ENCODE peak calls at places on chromosome 3, in ten cellular contexts. T is A549, D is HepG2, E is upper lobe of left lung, H is sigmoid colon, P is ovary, C is K562, A is tibial nerve, W is suprapubic skin, Y is SK-N-SH. O is an unnamed sample.

GRCh38 chr3:132464066-132464465 is 46.8 kb downstream of the DNAJC13 start:
- DNase-seq in Y (no peak), A (no peak), C (no peak), P (no peak), D (no peak), H (no peak), W (no peak), E (no peak), T (no peak), O (no peak)

GRCh38 chr3:41198526-41198925 is 779 bp upstream of the CTNNB1 start:
- DNase-seq in Y (no peak), C (no peak), D (peak), H (peak), W (peak), P (peak), T (no peak), E (peak), A (peak), O (peak)

GRCh38 chr3:186841637-186842036 is 873 bp upstream of the ADIPOQ start:
- DNase-seq in C (no peak), D (no peak), P (no peak), T (no peak), W (no peak), H (no peak), Y (no peak), A (no peak), E (no peak), O (no peak)

GRCh38 chr3:150917941-150918340 is 12.7 kb upstream of the MINDY4B start:
- DNase-seq in W (no peak), C (no peak), Y (no peak), H (no peak), T (no peak), D (no peak), A (no peak), P (no peak), E (no peak), O (no peak)

GRCh38 chr3:72628065-72628464 is 220.2 kb downstream of the SHQ1 start:
- DNase-seq in D (no peak), T (no peak), H (no peak), C (no peak), P (no peak), E (peak), W (no peak), Y (no peak), A (no peak), O (no peak)

GRCh38 chr3:121718205-121718846 is 31.2 kb downstream of the GOLGB1 start:
- DNase-seq in H (no peak), Y (no peak), T (no peak), E (no peak), C (no peak), P (no peak), A (no peak), D (no peak), W (no peak), O (no peak)

GRCh38 chr3:5423523-5423922 is 236.0 kb downstream of the EDEM1 start:
- DNase-seq in T (no peak), P (no peak), H (no peak), W (no peak), D (no peak), Y (no peak), E (no peak), C (no peak), A (peak), O (no peak)

GRCh38 chr3:156711113-156711512 is 36.7 kb downstream of the TIPARP start:
- DNase-seq in C (no peak), Y (no peak), E (no peak), P (no peak), D (no peak), A (no peak), T (no peak), H (no peak), W (no peak), O (no peak)

GRCh38 chr3:155424041-155424605 is 130.6 kb upstream of the STRIT1 start:
- DNase-seq in A (no peak), T (no peak), C (no peak), P (no peak), W (no peak), E (no peak), Y (no peak), H (no peak), D (no peak), O (no peak)

GRCh38 chr3:123656691-123657090 is 71.8 kb upstream of the HACD2 start:
- DNase-seq in D (no peak), E (no peak), W (no peak), Y (no peak), T (no peak), C (peak), P (no peak), A (no peak), H (no peak), O (no peak)

GRCh38 chr3:125628212-125628611 is 32.9 kb upstream of the OSBPL11 start:
- DNase-seq in A (no peak), P (no peak), W (no peak), D (no peak), E (no peak), H (no peak), Y (no peak), C (no peak), T (no peak), O (no peak)

GRCh38 chr3:125622381-125622788 is 27.1 kb upstream of the OSBPL11 start:
- DNase-seq in E (peak), C (no peak), A (no peak), T (no peak), Y (no peak), W (no peak), D (no peak), P (no peak), H (peak), O (no peak)

GRCh38 chr3:125618851-125619250 is 23.6 kb upstream of the OSBPL11 start:
- DNase-seq in H (no peak), A (no peak), W (no peak), T (no peak), D (no peak), Y (no peak), C (no peak), P (no peak), E (no peak), O (no peak)

GRCh38 chr3:125624341-125624740 is 29.0 kb upstream of the OSBPL11 start:
- DNase-seq in Y (no peak), E (no peak), P (no peak), H (no peak), A (no peak), W (no peak), T (no peak), D (no peak), C (no peak), O (no peak)
- H3K27ac ChIP-seq in Y (no peak), E (peak), P (no peak), H (peak), A (no peak), W (no peak), T (no peak), D (no peak), C (no peak), O (no peak)

GRCh38 chr3:59422312-59422711 is 372.5 kb upstream of the CFAP20DC start:
- DNase-seq in W (no peak), P (no peak), D (no peak), A (no peak), H (no peak), E (no peak), C (no peak), T (no peak), Y (no peak), O (no peak)
- TF ChIP-seq EP300 in W (no peak), P (no peak), D (no peak), A (no peak), H (no peak), E (no peak), C (no peak), T (no peak), Y (no peak), O (no peak)

DNA sequence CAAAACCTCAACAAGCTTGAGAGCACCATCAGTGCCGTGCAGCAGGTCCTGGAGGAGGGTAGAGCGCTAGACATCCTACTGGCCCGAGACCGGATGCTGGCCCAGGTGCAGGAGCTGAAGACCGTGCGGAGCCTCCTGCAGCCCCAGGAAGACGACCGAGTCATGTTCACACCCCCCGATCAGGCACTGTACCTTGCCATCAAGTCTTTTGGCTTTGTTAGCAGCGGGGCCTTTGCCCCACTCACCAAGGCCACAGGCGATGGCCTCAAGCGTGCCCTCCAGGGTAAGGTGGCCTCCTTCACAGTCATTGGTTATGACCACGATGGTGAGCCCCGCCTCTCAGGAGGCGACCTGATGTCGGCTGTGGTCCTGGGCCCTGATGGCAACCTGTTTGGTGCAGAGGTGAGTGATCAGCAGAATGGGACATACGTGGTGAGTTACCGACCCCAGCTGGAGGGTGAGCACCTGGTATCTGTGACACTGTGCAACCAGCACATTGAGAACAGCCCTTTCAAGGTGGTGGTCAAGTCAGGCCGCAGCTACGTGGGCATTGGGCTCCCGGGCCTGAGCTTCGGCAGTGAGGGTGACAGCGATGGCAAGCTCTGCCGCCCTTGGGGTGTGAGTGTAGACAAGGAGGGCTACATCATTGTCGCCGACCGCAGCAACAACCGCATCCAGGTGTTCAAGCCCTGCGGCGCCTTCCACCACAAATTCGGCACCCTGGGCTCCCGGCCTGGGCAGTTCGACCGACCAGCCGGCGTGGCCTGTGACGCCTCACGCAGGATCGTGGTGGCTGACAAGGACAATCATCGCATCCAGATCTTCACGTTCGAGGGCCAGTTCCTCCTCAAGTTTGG is 60.8 kb upstream of the CCR4 start:
- DNase-seq in D (no peak), P (no peak), Y (no peak), E (no peak), W (no peak), C (no peak), H (no peak), T (no peak), A (no peak), O (no peak)
- H3K4me3 ChIP-seq in D (no peak), P (no peak), Y (no peak), E (no peak), W (no peak), C (no peak), H (no peak), T (no peak), A (no peak), O (no peak)

DNA sequence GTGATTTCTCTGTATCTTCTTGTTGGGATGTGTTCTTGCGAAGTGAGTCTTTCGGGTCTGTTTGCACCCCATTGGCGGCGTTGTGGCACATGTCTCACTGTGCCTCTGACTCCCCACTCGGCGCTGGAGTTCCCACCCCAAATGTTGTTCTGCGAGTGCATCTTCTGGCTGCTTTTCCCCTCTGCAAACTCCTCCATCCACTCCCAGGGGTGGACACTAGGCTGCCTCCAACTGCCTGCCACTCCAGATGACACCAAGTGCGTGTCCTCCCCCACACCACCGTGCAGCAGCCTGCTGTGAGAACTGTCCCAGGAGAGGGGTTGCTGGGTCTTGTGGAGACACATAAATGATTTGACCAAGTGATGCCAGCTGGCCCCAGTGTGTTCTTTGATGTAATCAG is 17.6 kb downstream of the EFCC1 start:
- DNase-seq in A (no peak), D (no peak), T (no peak), Y (no peak), P (no peak), C (no peak), H (no peak), E (no peak), W (no peak), O (no peak)
- H3K27ac ChIP-seq in A (no peak), D (no peak), T (no peak), Y (no peak), P (no peak), C (no peak), H (no peak), E (peak), W (no peak), O (peak)

DNA sequence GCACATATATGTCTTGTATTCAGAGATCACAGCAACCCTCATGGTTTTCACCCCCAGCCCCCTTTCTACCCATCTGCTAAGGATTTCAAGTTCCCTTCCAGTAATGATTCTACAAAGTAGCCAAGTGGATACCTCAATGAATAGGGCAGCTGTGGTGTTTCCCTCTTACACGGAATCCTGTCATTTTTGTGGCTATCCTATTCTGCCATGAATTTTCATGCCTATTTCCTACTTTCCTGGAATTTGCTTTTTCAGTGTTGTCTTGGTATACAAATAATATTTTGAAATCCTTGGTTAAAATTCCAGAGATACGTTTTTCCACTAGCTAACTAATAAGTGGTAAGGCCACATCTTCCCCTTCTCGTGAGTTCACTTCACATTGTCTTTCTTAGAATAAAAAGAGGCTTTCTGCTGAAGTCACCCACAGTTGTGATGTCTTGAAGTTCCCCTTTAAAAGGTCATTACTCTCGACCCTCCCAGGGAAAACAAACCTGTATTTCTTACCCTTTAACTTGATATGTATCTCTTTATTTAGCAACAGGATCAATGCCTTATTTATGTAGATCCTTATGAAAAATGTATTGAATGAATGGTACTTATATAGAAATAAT is 7.5 kb downstream of the ADPRH start:
- DNase-seq in H (no peak), A (no peak), E (no peak), P (no peak), C (no peak), D (no peak), W (no peak), Y (no peak), T (no peak), O (no peak)
- TF ChIP-seq EP300 in H (no peak), A (no peak), E (no peak), P (no peak), C (no peak), D (no peak), W (no peak), Y (no peak), T (no peak), O (no peak)

GRCh38 chr3:184015381-184016019 is 2.2 kb downstream of the ABCC5 start:
- DNase-seq in A (no peak), T (no peak), D (no peak), H (no peak), E (no peak), C (no peak), W (no peak), P (no peak), Y (peak), O (peak)
- H3K4me3 ChIP-seq in A (no peak), T (no peak), D (no peak), H (no peak), E (no peak), C (peak), W (no peak), P (no peak), Y (peak), O (peak)

GRCh38 chr3:124833710-124834332 is 53.3 kb downstream of the ITGB5 start:
- DNase-seq in T (no peak), W (no peak), P (no peak), D (peak), A (no peak), H (no peak), C (no peak), Y (no peak), E (no peak), O (no peak)
- H3K27ac ChIP-seq in T (peak), W (peak), P (no peak), D (peak), A (peak), H (peak), C (no peak), Y (peak), E (peak), O (peak)

GRCh38 chr3:9760779-9761505 is 8.8 kb downstream of the CAMK1 start:
- DNase-seq in Y (no peak), W (no peak), D (no peak), C (no peak), A (no peak), P (no peak), H (no peak), E (no peak), T (no peak), O (no peak)

GRCh38 chr3:9762871-9763270 is 6.9 kb downstream of the CAMK1 start:
- DNase-seq in C (no peak), T (no peak), A (no peak), D (no peak), Y (no peak), P (no peak), W (no peak), E (no peak), H (no peak), O (no peak)

GRCh38 chr3:9757427-9757826 is 7.7 kb downstream of the OGG1 start:
- DNase-seq in P (no peak), Y (no peak), H (no peak), W (no peak), A (no peak), C (no peak), D (no peak), E (no peak), T (no peak), O (no peak)

GRCh38 chr3:9765865-9766264 is 3.9 kb downstream of the CAMK1 start:
- DNase-seq in P (no peak), Y (peak), A (no peak), W (no peak), C (peak), H (no peak), E (no peak), T (no peak), D (no peak), O (no peak)

GRCh38 chr3:9761919-9762318 is 7.8 kb downstream of the CAMK1 start:
- DNase-seq in W (no peak), C (no peak), T (no peak), E (no peak), H (no peak), A (no peak), D (no peak), Y (no peak), P (no peak), O (no peak)
- TF ChIP-seq EP300 in W (no peak), C (no peak), T (no peak), E (no peak), H (no peak), A (no peak), D (no peak), Y (no peak), P (no peak), O (no peak)

DNA sequence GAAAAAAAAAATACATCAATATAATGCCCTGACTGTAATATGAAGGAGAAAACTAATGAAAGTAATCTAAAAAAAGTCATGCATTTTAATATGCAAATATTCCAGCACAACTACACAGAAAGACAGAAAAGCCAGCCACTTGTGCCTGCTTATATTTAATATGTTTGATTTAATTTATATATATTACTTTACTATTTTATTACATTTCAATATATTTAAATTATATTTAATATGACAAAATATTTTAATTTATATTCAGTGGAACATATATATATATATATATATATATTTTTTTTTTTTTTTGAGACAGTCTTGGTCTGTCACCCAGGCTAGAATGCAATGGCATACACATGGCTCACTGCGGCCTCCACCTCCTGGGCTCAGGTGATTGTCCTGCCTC is 14.1 kb upstream of the SAMD7 start:
- DNase-seq in D (no peak), W (no peak), E (no peak), H (no peak), T (no peak), A (no peak), C (no peak), P (no peak), Y (no peak), O (no peak)
- H3K4me3 ChIP-seq in D (no peak), W (no peak), E (no peak), H (no peak), T (no peak), A (no peak), C (no peak), P (no peak), Y (no peak), O (no peak)

GRCh38 chr3:140828585-140828984 is 113.1 kb upstream of the SLC25A36 start:
- DNase-seq in A (no peak), P (no peak), C (no peak), H (no peak), T (no peak), W (no peak), D (no peak), E (no peak), Y (no peak), O (no peak)

GRCh38 chr3:140832883-140833282 is 108.8 kb upstream of the SLC25A36 start:
- DNase-seq in A (no peak), E (no peak), P (no peak), D (no peak), W (no peak), C (no peak), Y (no peak), H (no peak), T (no peak), O (no peak)

GRCh38 chr3:140830391-140830790 is 111.2 kb upstream of the SLC25A36 start:
- DNase-seq in P (no peak), T (no peak), D (no peak), A (no peak), H (no peak), C (no peak), W (no peak), Y (no peak), E (no peak), O (no peak)

GRCh38 chr3:140829796-140830195 is 111.8 kb upstream of the SLC25A36 start:
- DNase-seq in C (no peak), Y (no peak), T (no peak), A (no peak), D (no peak), E (no peak), W (no peak), H (no peak), P (no peak), O (no peak)

GRCh38 chr3:140834266-140835037 is 107.2 kb upstream of the SLC25A36 start:
- DNase-seq in A (no peak), P (no peak), D (no peak), E (no peak), C (no peak), W (no peak), Y (no peak), H (no peak), T (no peak), O (no peak)
- H3K27ac ChIP-seq in A (no peak), P (no peak), D (no peak), E (no peak), C (no peak), W (no peak), Y (no peak), H (no peak), T (no peak), O (no peak)

O was measured in transverse colon.